ENCODE peak calls at places on chromosomes 6 and 20, in four cellular contexts. Q, T, U and N are unnamed samples.

GRCh38 chr20:3888622-3889488 is at the start of gene PANK2:
- DNase-seq in Q (peak; percentile 100), T (peak; percentile 99), U (peak; percentile 100), N (peak; percentile 99)

GRCh38 chr20:58526411-58526810 is 11.2 kb upstream of the APCDD1L start:
- DNase-seq in Q (no peak), T (no peak), U (no peak), N (no peak)

GRCh38 chr6:27145731-27146455 is 101.6 kb upstream of the PRSS16 start:
- DNase-seq in Q (peak; percentile 72), T (peak; percentile 92), U (peak; percentile 83), N (peak; percentile 88)

GRCh38 chr6:164109770-164110140 is 695.2 kb downstream of the QKI start:
- DNase-seq in Q (no peak), T (peak; percentile 44), U (peak; percentile 75), N (peak; percentile 6)

GRCh38 chr6:24974182-24975171 is 38.7 kb upstream of the RIPOR2 start:
- DNase-seq in Q (no peak), T (peak; percentile 31), U (no peak), N (no peak)

GRCh38 chr6:33416386-33417126 is 1.4 kb downstream of the CUTA start:
- DNase-seq in Q (no peak), T (no peak), U (no peak), N (no peak)

GRCh38 chr6:168105813-168106660 is 27.0 kb upstream of the FRMD1 start:
- DNase-seq in Q (no peak), T (no peak), U (no peak), N (no peak)

GRCh38 chr6:27505209-27506027 is 32.5 kb upstream of the ZNF184 start:
- DNase-seq in Q (peak; percentile 71), T (peak; percentile 94), U (peak; percentile 96), N (peak; percentile 37)

GRCh38 chr6:110524305-110524704 is 47.9 kb upstream of the SLC22A16 start:
- DNase-seq in Q (no peak), T (no peak), U (no peak), N (no peak)

GRCh38 chr6:125121894-125122293 is 31.7 kb upstream of the TPD52L1 start:
- DNase-seq in Q (no peak), T (no peak), U (no peak), N (no peak)

GRCh38 chr6:25363429-25363828 is 84.3 kb downstream of the CARMIL1 start:
- DNase-seq in Q (no peak), T (no peak), U (no peak), N (no peak)

GRCh38 chr6:140269766-140270165 is 895.3 kb upstream of the CITED2 start:
- DNase-seq in Q (no peak), T (peak; percentile 49), U (no peak), N (peak; percentile 26)

GRCh38 chr6:71205336-71205956 is 83.2 kb upstream of the OGFRL1 start:
- DNase-seq in Q (no peak), T (peak; percentile 68), U (no peak), N (peak; percentile 56)

GRCh38 chr6:34237316-34237721 is 646 bp downstream of the HMGA1 start:
- DNase-seq in Q (peak; percentile 31), T (no peak), U (no peak), N (no peak)

GRCh38 chr6:158415666-158416065 is 103.4 kb downstream of the TULP4 start:
- DNase-seq in Q (no peak), T (no peak), U (no peak), N (no peak)

GRCh38 chr20:21125849-21126840 is at the start of gene KIZ:
- DNase-seq in Q (peak; percentile 98), T (peak; percentile 95), U (peak; percentile 99), N (peak; percentile 95)

GRCh38 chr6:166435574-166435973 is 52.8 kb upstream of the MPC1 start:
- DNase-seq in Q (no peak), T (no peak), U (no peak), N (peak; percentile 3)

GRCh38 chr20:36197271-36197670 is 39.0 kb upstream of the AAR2 start:
- DNase-seq in Q (no peak), T (no peak), U (no peak), N (no peak)

GRCh38 chr6:10419749-10420545 is 5.1 kb upstream of the TFAP2A start:
- DNase-seq in Q (no peak), T (no peak), U (no peak), N (no peak)

GRCh38 chr20:62585571-62585970 is 56.7 kb upstream of the SLCO4A1 start:
- DNase-seq in Q (no peak), T (no peak), U (no peak), N (no peak)

GRCh38 chr20:3123542-3123941 is 36.1 kb downstream of the FASTKD5 start:
- DNase-seq in Q (no peak), T (peak; percentile 18), U (no peak), N (no peak)

GRCh38 chr20:38847840-38848239 is 42.3 kb downstream of the PPP1R16B start:
- DNase-seq in Q (no peak), T (no peak), U (no peak), N (no peak)

GRCh38 chr20:4726710-4727391 is 5.1 kb downstream of the PRND start:
- DNase-seq in Q (no peak), T (peak; percentile 69), U (no peak), N (peak; percentile 70)

GRCh38 chr20:47854687-47855212 is 69.5 kb upstream of the SULF2 start:
- DNase-seq in Q (no peak), T (peak; percentile 38), U (peak; percentile 88), N (peak; percentile 43)

GRCh38 chr6:163126741-163127140 is 287.8 kb upstream of the QKI start:
- DNase-seq in Q (no peak), T (no peak), U (no peak), N (no peak)

GRCh38 chr20:3846740-3847418 is at the start of gene MAVS:
- DNase-seq in Q (peak; percentile 56), T (peak; percentile 65), U (peak; percentile 96), N (peak; percentile 73)

GRCh38 chr6:2450546-2450945 is 205.1 kb upstream of the GMDS start:
- DNase-seq in Q (no peak), T (no peak), U (no peak), N (no peak)

GRCh38 chr6:139124887-139125672 is 9.8 kb upstream of the HECA start:
- DNase-seq in Q (no peak), T (peak; percentile 87), U (peak; percentile 71), N (peak; percentile 55)

GRCh38 chr20:52204136-52204535 is 12.6 kb upstream of the ZFP64 start:
- DNase-seq in Q (no peak), T (no peak), U (no peak), N (no peak)

GRCh38 chr6:123039431-123039830 is 43.4 kb downstream of the CLVS2 start:
- DNase-seq in Q (no peak), T (no peak), U (no peak), N (no peak)

GRCh38 chr6:77474286-77474956 is 11.1 kb upstream of the HTR1B start:
- DNase-seq in Q (no peak), T (no peak), U (no peak), N (no peak)
- H3K4me3 ChIP-seq in Q (no peak overlapping the region), T (no peak overlapping the region), U (no peak overlapping the region), N (no peak overlapping the region)

GRCh38 chr6:39348740-39349139 is 26.2 kb upstream of the KCNK16 start:
- DNase-seq in Q (no peak), T (no peak), U (no peak), N (no peak)
- H3K4me3 ChIP-seq in Q (no peak overlapping the region), T (no peak overlapping the region), U (no peak overlapping the region), N (no peak overlapping the region)

GRCh38 chr6:120077489-120077888 is 727.9 kb upstream of the MAN1A1 start:
- DNase-seq in Q (no peak), T (peak; percentile 2), U (peak; percentile 75), N (peak; percentile 10)

GRCh38 chr6:120083186-120083585 is 733.6 kb upstream of the MAN1A1 start:
- DNase-seq in Q (no peak), T (no peak), U (no peak), N (no peak)
- H3K4me3 ChIP-seq in Q (no peak overlapping the region), T (no peak overlapping the region), U (no peak overlapping the region), N (no peak overlapping the region)

GRCh38 chr6:30223339-30223738 is 10.1 kb upstream of the TRIM26 start:
- DNase-seq in Q (no peak), T (no peak), U (no peak), N (no peak)

GRCh38 chr6:30227763-30228487 is 14.7 kb upstream of the TRIM26 start:
- DNase-seq in Q (no peak), T (no peak), U (peak; percentile 60), N (no peak)

GRCh38 chr6:30231067-30231466 is 17.9 kb upstream of the TRIM26 start:
- DNase-seq in Q (no peak), T (no peak), U (no peak), N (peak; percentile 25)

GRCh38 chr6:30227242-30227722 is 14.1 kb upstream of the TRIM26 start:
- DNase-seq in Q (no peak), T (no peak), U (no peak), N (no peak)
- H3K4me3 ChIP-seq in Q (no peak overlapping the region), T (no peak overlapping the region), U (no peak overlapping the region), N (no peak overlapping the region)

DNA sequence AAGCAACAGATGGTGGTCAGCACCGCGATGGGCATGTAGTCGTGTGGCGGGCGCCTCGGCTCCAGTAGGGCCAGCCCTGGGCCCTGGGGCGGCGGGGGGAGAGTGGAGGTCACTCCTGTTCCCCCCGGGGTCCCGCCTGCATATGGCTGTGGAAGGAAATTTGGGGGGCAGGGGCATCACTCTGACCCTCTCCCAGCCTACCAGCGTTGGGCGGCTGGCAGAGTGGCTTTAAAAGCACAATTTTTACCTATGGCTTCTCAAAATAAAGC is 2.2 kb downstream of the PRRT1 start:
- DNase-seq in Q (no peak), T (no peak), U (no peak), N (no peak)
- H3K4me3 ChIP-seq in Q (no peak overlapping the region), T (no peak overlapping the region), U (no peak overlapping the region), N (no peak overlapping the region)

GRCh38 chr6:402901-403658 is 11.5 kb downstream of the IRF4 start:
- DNase-seq in Q (no peak), T (no peak), U (no peak), N (no peak)

GRCh38 chr6:401239-401993 is 9.9 kb downstream of the IRF4 start:
- DNase-seq in Q (no peak), T (no peak), U (no peak), N (no peak)

GRCh38 chr6:401994-402640 is 10.6 kb downstream of the IRF4 start:
- DNase-seq in Q (no peak), T (no peak), U (no peak), N (no peak)

GRCh38 chr6:404685-405423 is 13.3 kb downstream of the IRF4 start:
- DNase-seq in Q (no peak), T (no peak), U (no peak), N (no peak)

GRCh38 chr6:403659-404655 is 12.4 kb downstream of the IRF4 start:
- DNase-seq in Q (no peak), T (no peak), U (no peak), N (no peak)
- H3K4me3 ChIP-seq in Q (no peak overlapping the region), T (no peak overlapping the region), U (no peak overlapping the region), N (no peak overlapping the region)

GRCh38 chr6:136036601-136037000 is 185.1 kb downstream of the PDE7B start:
- DNase-seq in Q (no peak), T (peak; percentile 52), U (no peak), N (no peak)

GRCh38 chr6:136037246-136037884 is 185.9 kb downstream of the PDE7B start:
- DNase-seq in Q (no peak), T (peak; percentile 66), U (no peak), N (peak; percentile 45)

GRCh38 chr6:136037885-136038460 is 186.5 kb downstream of the PDE7B start:
- DNase-seq in Q (peak; percentile 41), T (peak; percentile 54), U (peak; percentile 61), N (peak; percentile 82)

GRCh38 chr6:136038531-136038930 is 187.0 kb downstream of the PDE7B start:
- DNase-seq in Q (no peak), T (no peak), U (no peak), N (no peak)

GRCh38 chr6:136039185-136039584 is 187.7 kb downstream of the PDE7B start:
- DNase-seq in Q (no peak), T (peak; percentile 47), U (no peak), N (peak; percentile 27)
- H3K4me3 ChIP-seq in Q (peak overlapping the region; percentile 33), T (peak overlapping the region; percentile 63), U (no peak overlapping the region), N (peak overlapping the region; percentile 64)

GRCh38 chr6:42449917-42450313 is 1.8 kb downstream of the TRERF1 start:
- DNase-seq in Q (no peak), T (peak; percentile 21), U (peak; percentile 59), N (no peak)
- H3K4me3 ChIP-seq in Q (peak overlapping the region; percentile 79), T (peak overlapping the region; percentile 73), U (peak overlapping the region; percentile 94), N (peak overlapping the region; percentile 85)